ENCODE peak calls at places on chromosomes 4 and X, in nine cellular contexts. One of them, this sample, is unnamed.

GRCh38 chr4:103719320-103720204 is at the start of gene TACR3:
- DNase-seq in HT1080: no peak
- DNase-seq in dermis blood vessel endothelial cell: no peak
- DNase-seq in ACHN: no peak
- DNase-seq in RWPE1: no peak
- DNase-seq in NCI-H1092 treated with DMSO at 0.1 percent for 48 hours: no peak
- DNase-seq in Ammon's horn: peak
- DNase-seq in osteocyte: peak
- DNase-seq in sciatic nerve: no peak
- DNase-seq in this sample: no peak

GRCh38 chrX:131677655-131678628 is 134.1 kb downstream of the OR13H1 start:
- DNase-seq in sciatic nerve: peak
- DNase-seq in RWPE1: peak
- DNase-seq in ACHN: peak
- DNase-seq in HT1080: peak
- DNase-seq in osteocyte: no peak
- DNase-seq in dermis blood vessel endothelial cell: peak
- DNase-seq in Ammon's horn: peak
- DNase-seq in NCI-H1092 treated with DMSO at 0.1 percent for 48 hours: peak
- DNase-seq in this sample: peak

GRCh38 chr4:52573551-52573950 is 85.5 kb downstream of the USP46 start:
- DNase-seq in sciatic nerve: no peak
- DNase-seq in Ammon's horn: no peak
- DNase-seq in osteocyte: no peak
- DNase-seq in RWPE1: no peak
- DNase-seq in HT1080: no peak
- DNase-seq in ACHN: no peak
- DNase-seq in NCI-H1092 treated with DMSO at 0.1 percent for 48 hours: no peak
- DNase-seq in dermis blood vessel endothelial cell: no peak
- DNase-seq in this sample: no peak

GRCh38 chr4:108008721-108009120 is 19.0 kb downstream of the HADH start:
- DNase-seq in Ammon's horn: no peak
- DNase-seq in NCI-H1092 treated with DMSO at 0.1 percent for 48 hours: no peak
- DNase-seq in dermis blood vessel endothelial cell: no peak
- DNase-seq in osteocyte: no peak
- DNase-seq in RWPE1: peak
- DNase-seq in ACHN: no peak
- DNase-seq in sciatic nerve: no peak
- DNase-seq in HT1080: peak
- DNase-seq in this sample: no peak

GRCh38 chr4:102180080-102180479 is 165.2 kb downstream of the SLC39A8 start:
- DNase-seq in NCI-H1092 treated with DMSO at 0.1 percent for 48 hours: no peak
- DNase-seq in osteocyte: no peak
- DNase-seq in HT1080: no peak
- DNase-seq in sciatic nerve: no peak
- DNase-seq in ACHN: no peak
- DNase-seq in Ammon's horn: no peak
- DNase-seq in dermis blood vessel endothelial cell: no peak
- DNase-seq in RWPE1: no peak
- DNase-seq in this sample: no peak

GRCh38 chr4:100631281-100631968 is 113.6 kb upstream of the EMCN start:
- DNase-seq in NCI-H1092 treated with DMSO at 0.1 percent for 48 hours: peak
- DNase-seq in osteocyte: no peak
- DNase-seq in Ammon's horn: no peak
- DNase-seq in HT1080: no peak
- DNase-seq in RWPE1: no peak
- DNase-seq in dermis blood vessel endothelial cell: no peak
- DNase-seq in ACHN: no peak
- DNase-seq in sciatic nerve: no peak
- DNase-seq in this sample: no peak

GRCh38 chr4:98468744-98469143 is 189.7 kb downstream of the TSPAN5 start:
- DNase-seq in HT1080: no peak
- DNase-seq in sciatic nerve: peak
- DNase-seq in NCI-H1092 treated with DMSO at 0.1 percent for 48 hours: no peak
- DNase-seq in Ammon's horn: peak
- DNase-seq in ACHN: no peak
- DNase-seq in osteocyte: no peak
- DNase-seq in RWPE1: no peak
- DNase-seq in dermis blood vessel endothelial cell: peak
- DNase-seq in this sample: no peak

GRCh38 chrX:49761481-49761880 is 65.7 kb upstream of the PAGE1 start:
- DNase-seq in NCI-H1092 treated with DMSO at 0.1 percent for 48 hours: peak
- DNase-seq in dermis blood vessel endothelial cell: peak
- DNase-seq in Ammon's horn: peak
- DNase-seq in HT1080: no peak
- DNase-seq in RWPE1: no peak
- DNase-seq in osteocyte: no peak
- DNase-seq in ACHN: peak
- DNase-seq in sciatic nerve: no peak
- DNase-seq in this sample: peak

GRCh38 chr4:98614655-98615054 is 43.8 kb downstream of the TSPAN5 start:
- DNase-seq in HT1080: no peak
- DNase-seq in NCI-H1092 treated with DMSO at 0.1 percent for 48 hours: no peak
- DNase-seq in osteocyte: no peak
- DNase-seq in dermis blood vessel endothelial cell: no peak
- DNase-seq in ACHN: no peak
- DNase-seq in sciatic nerve: no peak
- DNase-seq in RWPE1: no peak
- DNase-seq in Ammon's horn: no peak
- DNase-seq in this sample: no peak

GRCh38 chr4:165248102-165248501 is 40.7 kb downstream of the KLHL2 start:
- DNase-seq in Ammon's horn: no peak
- DNase-seq in NCI-H1092 treated with DMSO at 0.1 percent for 48 hours: no peak
- DNase-seq in RWPE1: no peak
- DNase-seq in osteocyte: no peak
- DNase-seq in HT1080: no peak
- DNase-seq in sciatic nerve: no peak
- DNase-seq in ACHN: no peak
- DNase-seq in dermis blood vessel endothelial cell: no peak
- DNase-seq in this sample: no peak

GRCh38 chr4:22500831-22501714 is 14.8 kb downstream of the ADGRA3 start:
- DNase-seq in dermis blood vessel endothelial cell: peak
- DNase-seq in osteocyte: no peak
- DNase-seq in RWPE1: peak
- DNase-seq in NCI-H1092 treated with DMSO at 0.1 percent for 48 hours: no peak
- DNase-seq in sciatic nerve: no peak
- DNase-seq in Ammon's horn: no peak
- DNase-seq in HT1080: peak
- DNase-seq in ACHN: peak
- DNase-seq in this sample: no peak

GRCh38 chrX:125205084-125205917 is 114.4 kb upstream of the TEX13C start:
- DNase-seq in HT1080: peak
- DNase-seq in sciatic nerve: peak
- DNase-seq in dermis blood vessel endothelial cell: no peak
- DNase-seq in ACHN: peak
- DNase-seq in NCI-H1092 treated with DMSO at 0.1 percent for 48 hours: peak
- DNase-seq in Ammon's horn: peak
- DNase-seq in osteocyte: no peak
- DNase-seq in RWPE1: peak
- DNase-seq in this sample: peak

GRCh38 chr4:896216-896615 is 35.9 kb downstream of the GAK start:
- DNase-seq in osteocyte: no peak
- DNase-seq in dermis blood vessel endothelial cell: peak
- DNase-seq in RWPE1: no peak
- DNase-seq in Ammon's horn: no peak
- DNase-seq in NCI-H1092 treated with DMSO at 0.1 percent for 48 hours: no peak
- DNase-seq in ACHN: no peak
- DNase-seq in sciatic nerve: no peak
- DNase-seq in HT1080: no peak
- DNase-seq in this sample: no peak

GRCh38 chr4:12555011-12555410 is 929.1 kb downstream of the RAB28 start:
- DNase-seq in Ammon's horn: no peak
- DNase-seq in NCI-H1092 treated with DMSO at 0.1 percent for 48 hours: no peak
- DNase-seq in RWPE1: peak
- DNase-seq in sciatic nerve: no peak
- DNase-seq in ACHN: no peak
- DNase-seq in dermis blood vessel endothelial cell: no peak
- DNase-seq in osteocyte: no peak
- DNase-seq in HT1080: peak
- DNase-seq in this sample: no peak

GRCh38 chr4:19924761-19925160 is 326.9 kb upstream of the SLIT2 start:
- DNase-seq in RWPE1: no peak
- DNase-seq in osteocyte: no peak
- DNase-seq in NCI-H1092 treated with DMSO at 0.1 percent for 48 hours: no peak
- DNase-seq in dermis blood vessel endothelial cell: no peak
- DNase-seq in Ammon's horn: no peak
- DNase-seq in ACHN: no peak
- DNase-seq in sciatic nerve: no peak
- DNase-seq in HT1080: no peak
- DNase-seq in this sample: no peak

GRCh38 chrX:54921427-54922021 is 900 bp downstream of the TRO start:
- DNase-seq in sciatic nerve: peak
- DNase-seq in NCI-H1092 treated with DMSO at 0.1 percent for 48 hours: peak
- DNase-seq in HT1080: peak
- DNase-seq in ACHN: peak
- DNase-seq in osteocyte: peak
- DNase-seq in RWPE1: no peak
- DNase-seq in dermis blood vessel endothelial cell: peak
- DNase-seq in Ammon's horn: peak
- DNase-seq in this sample: peak